ENCODE peak calls at places on chromosomes 3 and 15, in four cellular contexts. M is body of pancreas, V is B cell, D is bronchial epithelial cell. O is an unnamed sample.

GRCh38 chr3:167983583-167983982 is 112.1 kb downstream of the GOLIM4 start:
- DNase-seq in M (no peak), V (no peak), D (no peak), O (no peak)

GRCh38 chr3:69012111-69012835 is 1.2 kb downstream of the EOGT start:
- DNase-seq in M (peak), V (peak), D (peak), O (no peak)

GRCh38 chr3:24464389-24464788 is 30.3 kb downstream of the THRB start:
- DNase-seq in M (no peak), V (no peak), D (no peak), O (no peak)

GRCh38 chr3:59769132-59769531 is 719.3 kb upstream of the CFAP20DC start:
- DNase-seq in M (no peak), V (no peak), D (no peak), O (no peak)

GRCh38 chr15:58036579-58036978 is 28.9 kb downstream of the ALDH1A2 start:
- DNase-seq in M (no peak), V (no peak), D (no peak), O (no peak)

GRCh38 chr3:185713015-185713414 is 111.8 kb downstream of the IGF2BP2 start:
- DNase-seq in M (no peak), V (no peak), D (no peak), O (no peak)

GRCh38 chr3:54965746-54966145 is 37.9 kb upstream of the LRTM1 start:
- DNase-seq in M (no peak), V (no peak), D (no peak), O (no peak)

GRCh38 chr3:54785976-54786375 is 141.9 kb downstream of the LRTM1 start:
- DNase-seq in M (no peak), V (no peak), D (no peak), O (no peak)

GRCh38 chr3:146839727-146840126 is 234.6 kb upstream of the PLSCR5 start:
- DNase-seq in M (no peak), V (no peak), D (no peak), O (no peak)

GRCh38 chr3:151315136-151315535 is 1.5 kb downstream of the GPR87 start:
- DNase-seq in M (no peak), V (no peak), D (peak), O (no peak)

GRCh38 chr3:155088705-155089380 is 8.7 kb downstream of the MME start:
- DNase-seq in M (no peak), V (no peak), D (no peak), O (no peak)

GRCh38 chr3:137204409-137204808 is 246.6 kb downstream of the IL20RB start:
- DNase-seq in M (no peak), V (no peak), D (no peak), O (no peak)

GRCh38 chr3:10952525-10952924 is 40.0 kb upstream of the SLC6A1 start:
- DNase-seq in M (no peak), V (no peak), D (no peak), O (no peak)

GRCh38 chr3:138774529-138775253 is 60.0 kb downstream of the PIK3CB start:
- DNase-seq in M (peak), V (no peak), D (peak), O (peak)

GRCh38 chr3:36954452-36955134 is 9.7 kb upstream of the TRANK1 start:
- DNase-seq in M (no peak), V (no peak), D (no peak), O (no peak)

GRCh38 chr3:133364704-133365103 is 35.2 kb upstream of the BFSP2 start:
- DNase-seq in M (no peak), V (no peak), D (no peak), O (no peak)

GRCh38 chr15:67691450-67691849 is 133.9 kb upstream of the SKOR1 start:
- DNase-seq in M (no peak), V (no peak), D (no peak), O (no peak)

GRCh38 chr15:59315914-59316428 is 56.7 kb downstream of the MYO1E start:
- DNase-seq in M (no peak), V (no peak), D (no peak), O (no peak)

GRCh38 chr3:83953417-83954089 is 1005.2 kb upstream of the CADM2 start:
- DNase-seq in M (no peak), V (no peak), D (peak), O (no peak)

GRCh38 chr15:73296621-73297353 is 72.0 kb downstream of the HCN4 start:
- DNase-seq in M (no peak), V (no peak), D (no peak), O (no peak)

GRCh38 chr15:80839764-80840130 is 60.6 kb downstream of the CEMIP start:
- DNase-seq in M (no peak), V (no peak), D (no peak), O (no peak)

GRCh38 chr3:52014613-52015012 is 18.9 kb upstream of the RPL29 start:
- DNase-seq in M (no peak), V (no peak), D (no peak), O (no peak)

GRCh38 chr15:46034755-46035154 is 399.9 kb downstream of the SQOR start:
- DNase-seq in M (no peak), V (no peak), D (no peak), O (no peak)

GRCh38 chr15:55218068-55218467 is 21.3 kb upstream of the RSL24D1 start:
- DNase-seq in M (no peak), V (no peak), D (no peak), O (no peak)

GRCh38 chr3:11600501-11601282 is 43.0 kb downstream of the VGLL4 start:
- DNase-seq in M (peak), V (no peak), D (peak), O (peak)

GRCh38 chr15:38036790-38037338 is 102.4 kb downstream of the TMCO5A start:
- DNase-seq in M (no peak), V (no peak), D (no peak), O (no peak)

GRCh38 chr3:112629425-112629824 is 11.5 kb downstream of the CCDC80 start:
- DNase-seq in M (no peak), V (no peak), D (peak), O (no peak)

GRCh38 chr3:9902372-9903237 is at the start of gene IL17RE:
- DNase-seq in M (peak), V (no peak), D (peak), O (no peak)
- TF ChIP-seq CTCF in M (no peak), V (no peak), D (no peak), O (no peak)

GRCh38 chr3:13497386-13497785 is 17.3 kb downstream of the HDAC11 start:
- DNase-seq in M (no peak), V (no peak), D (no peak), O (no peak)

GRCh38 chr3:13500133-13500885 is 20.2 kb downstream of the HDAC11 start:
- DNase-seq in M (no peak), V (no peak), D (no peak), O (no peak)

GRCh38 chr3:13495921-13496723 is 16.0 kb downstream of the HDAC11 start:
- DNase-seq in M (peak), V (peak), D (peak), O (no peak)

GRCh38 chr3:13496879-13497278 is 16.8 kb downstream of the HDAC11 start:
- DNase-seq in M (no peak), V (no peak), D (no peak), O (no peak)

DNA sequence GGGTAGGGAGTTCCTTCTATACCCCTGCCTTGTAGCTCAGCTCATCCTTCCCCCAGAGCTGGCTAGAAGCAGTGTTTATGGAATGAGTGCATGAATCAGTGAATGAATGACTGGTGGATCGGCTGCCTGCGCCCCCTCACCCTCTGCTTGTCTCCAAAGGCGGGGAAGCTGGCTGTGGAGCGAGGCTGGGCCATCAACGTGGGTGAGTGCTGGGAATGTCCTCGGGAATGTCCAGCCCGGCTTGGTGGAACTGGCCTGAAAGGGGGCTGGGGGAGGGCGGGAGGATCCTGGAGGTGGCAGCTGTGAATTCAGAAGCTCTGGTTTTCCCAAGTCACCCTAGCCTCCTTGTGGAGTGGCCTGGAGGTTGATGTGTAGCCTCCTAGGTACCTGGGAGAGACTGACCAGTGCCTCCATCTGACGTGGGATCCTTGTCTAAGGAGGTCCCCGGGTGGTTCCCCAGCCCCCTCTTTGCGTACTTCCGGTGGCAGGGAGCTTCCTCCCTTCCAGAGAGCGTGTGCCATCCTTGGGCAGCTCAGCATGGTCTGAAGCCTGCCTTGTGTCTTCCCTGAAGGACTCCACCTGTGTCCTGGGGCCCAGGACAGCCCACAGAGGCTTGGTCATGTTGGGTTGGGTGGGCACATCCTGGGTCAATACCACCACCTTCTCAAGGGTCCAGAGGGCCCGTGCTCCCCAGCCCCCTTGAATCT is 18.4 kb downstream of the HDAC11 start:
- DNase-seq in M (no peak), V (no peak), D (no peak), O (no peak)
- TF ChIP-seq CTCF in M (no peak), V (no peak), D (no peak), O (no peak)

GRCh38 chr3:123194552-123194951 is 7.2 kb upstream of the SEC22A start:
- DNase-seq in M (peak), V (no peak), D (peak), O (no peak)
- TF ChIP-seq CTCF in M (peak), V (no peak), D (peak), O (peak)

GRCh38 chr3:143757691-143758090 is 90.6 kb downstream of the SLC9A9 start:
- DNase-seq in M (no peak), V (no peak), D (no peak), O (no peak)

GRCh38 chr3:143764840-143765239 is 83.4 kb downstream of the SLC9A9 start:
- DNase-seq in M (no peak), V (no peak), D (no peak), O (no peak)

GRCh38 chr3:143769663-143770062 is 78.6 kb downstream of the SLC9A9 start:
- DNase-seq in M (no peak), V (no peak), D (no peak), O (no peak)

GRCh38 chr3:143763568-143764162 is 84.6 kb downstream of the SLC9A9 start:
- DNase-seq in M (no peak), V (no peak), D (peak), O (no peak)
- TF ChIP-seq CTCF in M (no peak), V (no peak), D (peak), O (peak)

O was measured in keratinocyte.